ENCODE peak calls at places on chromosome X, in ten cellular contexts. X, T, O, D, V, F, Z, P, I and W are unnamed samples.

GRCh38 chrX:320126-320783 is 1.7 kb upstream of the GTPBP6 start:
- DNase-seq in X (no peak), T (no peak), O (no peak), D (no peak), V (peak; percentile 34), F (peak; percentile 18), Z (peak; percentile 38), P (no peak), I (peak; percentile 24), W (no peak)

GRCh38 chrX:9520211-9520590 is 55.3 kb downstream of the TBL1X start:
- DNase-seq in X (no peak), T (no peak), O (no peak), D (no peak), V (no peak), F (no peak), Z (no peak), P (no peak), I (no peak), W (no peak)

GRCh38 chrX:43949669-43950068 is 23.5 kb downstream of the NDP start:
- DNase-seq in X (no peak), T (no peak), O (peak; percentile 70), D (no peak), V (peak; percentile 8), F (no peak), Z (no peak), P (peak; percentile 52), I (no peak), W (peak; percentile 11)

GRCh38 chrX:20974326-20974725 is 399.9 kb upstream of the CNKSR2 start:
- DNase-seq in X (no peak), T (no peak), O (no peak), D (peak; percentile 16), V (peak; percentile 5), F (peak; percentile 32), Z (peak; percentile 24), P (no peak), I (peak; percentile 18), W (no peak)

GRCh38 chrX:67614006-67614405 is 70.2 kb downstream of the AR start:
- DNase-seq in X (no peak), T (no peak), O (no peak), D (peak; percentile 57), V (peak; percentile 3), F (no peak), Z (peak; percentile 6), P (no peak), I (peak; percentile 46), W (no peak)

GRCh38 chrX:50813843-50814661 is at the start of gene SHROOM4:
- DNase-seq in X (no peak), T (no peak), O (peak; percentile 14), D (peak; percentile 19), V (peak; percentile 66), F (peak; percentile 48), Z (peak; percentile 64), P (peak; percentile 74), I (peak; percentile 77), W (peak; percentile 34)

GRCh38 chrX:122866527-122866926 is 317.6 kb upstream of the GRIA3 start:
- DNase-seq in X (no peak), T (peak; percentile 42), O (no peak), D (peak; percentile 82), V (peak; percentile 8), F (peak; percentile 85), Z (peak; percentile 83), P (peak; percentile 16), I (peak; percentile 92), W (no peak)

GRCh38 chrX:111348363-111348927 is 63.5 kb downstream of the DCX start:
- DNase-seq in X (no peak), T (no peak), O (peak; percentile 46), D (no peak), V (no peak), F (no peak), Z (no peak), P (no peak), I (no peak), W (no peak)

GRCh38 chrX:9326369-9326768 is 138.5 kb upstream of the TBL1X start:
- DNase-seq in X (no peak), T (no peak), O (no peak), D (no peak), V (no peak), F (no peak), Z (no peak), P (no peak), I (no peak), W (no peak)

GRCh38 chrX:34300871-34301270 is 168.8 kb upstream of the FAM47A start:
- DNase-seq in X (no peak), T (peak; percentile 0), O (peak; percentile 32), D (peak; percentile 43), V (peak; percentile 66), F (peak; percentile 58), Z (peak; percentile 72), P (peak; percentile 73), I (peak; percentile 6), W (peak; percentile 50)

GRCh38 chrX:23883737-23884354 is 23.9 kb downstream of the APOO start:
- DNase-seq in X (no peak), T (peak; percentile 72), O (no peak), D (peak; percentile 67), V (peak; percentile 52), F (peak; percentile 90), Z (peak; percentile 80), P (no peak), I (peak; percentile 81), W (no peak)

GRCh38 chrX:39869846-39870601 is 227.7 kb downstream of the BCOR start:
- DNase-seq in X (no peak), T (no peak), O (no peak), D (peak; percentile 33), V (peak; percentile 56), F (peak; percentile 55), Z (peak; percentile 53), P (no peak), I (peak; percentile 72), W (no peak)

GRCh38 chrX:63350551-63350950 is 581 bp downstream of the SPIN4 start:
- DNase-seq in X (peak; percentile 32), T (peak; percentile 4), O (peak; percentile 21), D (peak; percentile 5), V (peak; percentile 6), F (peak; percentile 3), Z (no peak), P (peak; percentile 18), I (peak; percentile 22), W (no peak)

GRCh38 chrX:41449615-41450014 is 2.5 kb downstream of the NYX start:
- DNase-seq in X (no peak), T (no peak), O (no peak), D (peak; percentile 40), V (peak; percentile 23), F (peak; percentile 72), Z (peak; percentile 19), P (no peak), I (peak; percentile 46), W (no peak)

GRCh38 chrX:72368796-72369195 is 63.1 kb upstream of the CITED1 start:
- DNase-seq in X (no peak), T (no peak), O (peak; percentile 26), D (no peak), V (peak; percentile 46), F (no peak), Z (no peak), P (no peak), I (no peak), W (no peak)

GRCh38 chrX:22730542-22730941 is 269.2 kb upstream of the DDX53 start:
- DNase-seq in X (no peak), T (no peak), O (no peak), D (no peak), V (no peak), F (no peak), Z (no peak), P (no peak), I (no peak), W (no peak)

GRCh38 chrX:94576367-94577004 is 902.5 kb downstream of the FAM133A start:
- DNase-seq in X (no peak), T (no peak), O (no peak), D (no peak), V (no peak), F (no peak), Z (no peak), P (no peak), I (no peak), W (no peak)
- TF ChIP-seq CTCF in X (peak; percentile 40), T (no peak), O (no peak), D (peak; percentile 40), V (no peak), F (peak; percentile 26), Z (no peak), P (peak; percentile 15), I (no peak), W (peak; percentile 62)

GRCh38 chrX:107470198-107470597 is 20.7 kb downstream of the FRMPD3 start:
- DNase-seq in X (peak; percentile 30), T (no peak), O (no peak), D (no peak), V (no peak), F (no peak), Z (no peak), P (no peak), I (no peak), W (no peak)

GRCh38 chrX:107467271-107467670 is 17.8 kb downstream of the FRMPD3 start:
- DNase-seq in X (no peak), T (no peak), O (no peak), D (no peak), V (no peak), F (no peak), Z (no peak), P (no peak), I (no peak), W (no peak)

GRCh38 chrX:107465932-107466620 is 16.6 kb downstream of the FRMPD3 start:
- DNase-seq in X (peak; percentile 62), T (no peak), O (no peak), D (no peak), V (no peak), F (no peak), Z (no peak), P (no peak), I (no peak), W (no peak)

GRCh38 chrX:107470971-107471370 is 21.5 kb downstream of the FRMPD3 start:
- DNase-seq in X (no peak), T (no peak), O (no peak), D (no peak), V (no peak), F (no peak), Z (no peak), P (no peak), I (no peak), W (no peak)
- TF ChIP-seq CTCF in X (peak; percentile 27), T (no peak), O (no peak), D (no peak), V (no peak), F (no peak), Z (peak; percentile 30), P (peak; percentile 21), I (no peak), W (peak; percentile 31)

GRCh38 chrX:120549483-120550452 is 11.0 kb downstream of the CUL4B start:
- DNase-seq in X (no peak), T (peak; percentile 46), O (no peak), D (peak; percentile 90), V (peak; percentile 91), F (peak; percentile 95), Z (peak; percentile 93), P (peak; percentile 53), I (peak; percentile 97), W (no peak)
- TF ChIP-seq CTCF in X (no peak), T (no peak), O (no peak), D (no peak), V (no peak), F (no peak), Z (no peak), P (no peak), I (no peak), W (no peak)

GRCh38 chrX:65035451-65035779 is 59.2 kb upstream of the ZC4H2 start:
- DNase-seq in X (no peak), T (no peak), O (peak; percentile 37), D (peak; percentile 35), V (peak; percentile 16), F (peak; percentile 36), Z (no peak), P (peak; percentile 50), I (peak; percentile 3), W (no peak)

GRCh38 chrX:65034292-65034640 is 58.0 kb upstream of the ZC4H2 start:
- DNase-seq in X (no peak), T (no peak), O (no peak), D (no peak), V (no peak), F (no peak), Z (no peak), P (no peak), I (no peak), W (no peak)

GRCh38 chrX:65034641-65035450 is 58.6 kb upstream of the ZC4H2 start:
- DNase-seq in X (peak; percentile 88), T (no peak), O (peak; percentile 87), D (peak; percentile 60), V (peak; percentile 72), F (peak; percentile 71), Z (peak; percentile 53), P (peak; percentile 91), I (peak; percentile 38), W (peak; percentile 65)
- TF ChIP-seq CTCF in X (peak; percentile 48), T (peak; percentile 29), O (peak; percentile 43), D (peak; percentile 40), V (peak; percentile 29), F (peak; percentile 26), Z (peak; percentile 31), P (peak; percentile 37), I (peak; percentile 40), W (peak; percentile 59)